ENCODE peak calls at places on chromosome 15, in ten cellular contexts. One of them, this sample, is unnamed.

GRCh38 chr15:67670647-67671305 is 128.3 kb downstream of the MAP2K5 start:
- DNase-seq in psoas muscle: no peak
- DNase-seq in Calu3: no peak
- DNase-seq in cardiac fibroblast: no peak
- DNase-seq in AG10803: no peak
- DNase-seq in WTC11: no peak
- DNase-seq in glutamatergic neuron: no peak
- DNase-seq in heart right ventricle: no peak
- DNase-seq in CD4-positive, alpha-beta T cell: no peak
- DNase-seq in heart left ventricle: no peak
- DNase-seq in this sample: no peak

GRCh38 chr15:43190178-43190577 is 5.0 kb downstream of the CCNDBP1 start:
- DNase-seq in psoas muscle: peak
- DNase-seq in Calu3: no peak
- DNase-seq in cardiac fibroblast: peak
- DNase-seq in AG10803: peak
- DNase-seq in WTC11: no peak
- DNase-seq in glutamatergic neuron: no peak
- DNase-seq in heart right ventricle: peak
- DNase-seq in CD4-positive, alpha-beta T cell: no peak
- DNase-seq in heart left ventricle: peak
- DNase-seq in this sample: no peak

GRCh38 chr15:45991863-45992262 is 357.0 kb downstream of the SQOR start:
- DNase-seq in psoas muscle: no peak
- DNase-seq in Calu3: peak
- DNase-seq in cardiac fibroblast: no peak
- DNase-seq in AG10803: no peak
- DNase-seq in WTC11: no peak
- DNase-seq in glutamatergic neuron: no peak
- DNase-seq in heart right ventricle: no peak
- DNase-seq in CD4-positive, alpha-beta T cell: no peak
- DNase-seq in heart left ventricle: no peak
- DNase-seq in this sample: no peak

GRCh38 chr15:66066005-66066404 is 187.5 kb downstream of the MEGF11 start:
- DNase-seq in psoas muscle: no peak
- DNase-seq in Calu3: no peak
- DNase-seq in cardiac fibroblast: no peak
- DNase-seq in AG10803: no peak
- DNase-seq in WTC11: no peak
- DNase-seq in glutamatergic neuron: no peak
- DNase-seq in heart right ventricle: no peak
- DNase-seq in CD4-positive, alpha-beta T cell: no peak
- DNase-seq in heart left ventricle: no peak
- DNase-seq in this sample: no peak

GRCh38 chr15:29337156-29337959 is 67.7 kb upstream of the NSMCE3 start:
- DNase-seq in psoas muscle: no peak
- DNase-seq in Calu3: no peak
- DNase-seq in cardiac fibroblast: peak
- DNase-seq in AG10803: peak
- DNase-seq in WTC11: no peak
- DNase-seq in glutamatergic neuron: no peak
- DNase-seq in heart right ventricle: no peak
- DNase-seq in CD4-positive, alpha-beta T cell: no peak
- DNase-seq in heart left ventricle: no peak
- DNase-seq in this sample: no peak

GRCh38 chr15:56356616-56357015 is 8.6 kb upstream of the TEX9 start:
- DNase-seq in psoas muscle: no peak
- DNase-seq in Calu3: peak
- DNase-seq in cardiac fibroblast: peak
- DNase-seq in AG10803: peak
- DNase-seq in WTC11: no peak
- DNase-seq in glutamatergic neuron: no peak
- DNase-seq in heart right ventricle: no peak
- DNase-seq in CD4-positive, alpha-beta T cell: no peak
- DNase-seq in heart left ventricle: no peak
- DNase-seq in this sample: no peak

GRCh38 chr15:31267161-31268107 is 59.2 kb upstream of the KLF13 start:
- DNase-seq in psoas muscle: no peak
- DNase-seq in Calu3: no peak
- DNase-seq in cardiac fibroblast: no peak
- DNase-seq in AG10803: no peak
- DNase-seq in WTC11: peak
- DNase-seq in glutamatergic neuron: no peak
- DNase-seq in heart right ventricle: peak
- DNase-seq in CD4-positive, alpha-beta T cell: peak
- DNase-seq in heart left ventricle: peak
- DNase-seq in this sample: no peak

GRCh38 chr15:40982855-40983254 is 29.6 kb downstream of the CHAC1 start:
- DNase-seq in psoas muscle: no peak
- DNase-seq in Calu3: no peak
- DNase-seq in cardiac fibroblast: peak
- DNase-seq in AG10803: peak
- DNase-seq in WTC11: no peak
- DNase-seq in glutamatergic neuron: no peak
- DNase-seq in heart right ventricle: no peak
- DNase-seq in CD4-positive, alpha-beta T cell: no peak
- DNase-seq in heart left ventricle: no peak
- DNase-seq in this sample: no peak

GRCh38 chr15:47415539-47415971 is 301.8 kb upstream of the SEMA6D start:
- DNase-seq in psoas muscle: no peak
- DNase-seq in Calu3: no peak
- DNase-seq in cardiac fibroblast: peak
- DNase-seq in AG10803: no peak
- DNase-seq in WTC11: no peak
- DNase-seq in glutamatergic neuron: no peak
- DNase-seq in heart right ventricle: no peak
- DNase-seq in CD4-positive, alpha-beta T cell: no peak
- DNase-seq in heart left ventricle: no peak
- DNase-seq in this sample: peak

GRCh38 chr15:101242160-101242998 is 9.5 kb downstream of the CHSY1 start:
- DNase-seq in psoas muscle: no peak
- DNase-seq in Calu3: no peak
- DNase-seq in cardiac fibroblast: peak
- DNase-seq in AG10803: peak
- DNase-seq in WTC11: no peak
- DNase-seq in glutamatergic neuron: no peak
- DNase-seq in heart right ventricle: peak
- DNase-seq in CD4-positive, alpha-beta T cell: no peak
- DNase-seq in heart left ventricle: no peak
- DNase-seq in this sample: no peak

GRCh38 chr15:63264685-63265302 is 12.6 kb upstream of the APH1B start:
- DNase-seq in psoas muscle: no peak
- DNase-seq in Calu3: no peak
- DNase-seq in cardiac fibroblast: peak
- DNase-seq in AG10803: peak
- DNase-seq in WTC11: no peak
- DNase-seq in glutamatergic neuron: no peak
- DNase-seq in heart right ventricle: no peak
- DNase-seq in CD4-positive, alpha-beta T cell: no peak
- DNase-seq in heart left ventricle: no peak
- DNase-seq in this sample: no peak

GRCh38 chr15:63606333-63606732 is 9.1 kb downstream of the FBXL22 start:
- DNase-seq in psoas muscle: no peak
- DNase-seq in Calu3: no peak
- DNase-seq in cardiac fibroblast: no peak
- DNase-seq in AG10803: no peak
- DNase-seq in WTC11: no peak
- DNase-seq in glutamatergic neuron: no peak
- DNase-seq in heart right ventricle: no peak
- DNase-seq in CD4-positive, alpha-beta T cell: no peak
- DNase-seq in heart left ventricle: no peak
- DNase-seq in this sample: no peak

GRCh38 chr15:88950600-88951160 is 37.5 kb upstream of the MFGE8 start:
- DNase-seq in psoas muscle: no peak
- DNase-seq in Calu3: no peak
- DNase-seq in cardiac fibroblast: no peak
- DNase-seq in AG10803: no peak
- DNase-seq in WTC11: no peak
- DNase-seq in glutamatergic neuron: no peak
- DNase-seq in heart right ventricle: no peak
- DNase-seq in CD4-positive, alpha-beta T cell: no peak
- DNase-seq in heart left ventricle: no peak
- DNase-seq in this sample: no peak
- TF ChIP-seq CTCF in psoas muscle: no peak
- TF ChIP-seq CTCF in Calu3: no peak
- TF ChIP-seq CTCF in cardiac fibroblast: no peak
- TF ChIP-seq CTCF in AG10803: no peak
- TF ChIP-seq CTCF in WTC11: no peak
- TF ChIP-seq CTCF in glutamatergic neuron: no peak
- TF ChIP-seq CTCF in heart right ventricle: no peak
- TF ChIP-seq CTCF in CD4-positive, alpha-beta T cell: no peak
- TF ChIP-seq CTCF in heart left ventricle: no peak
- TF ChIP-seq CTCF in this sample: no peak

GRCh38 chr15:99241752-99242151 is 7.6 kb downstream of the TTC23 start:
- DNase-seq in psoas muscle: no peak
- DNase-seq in Calu3: no peak
- DNase-seq in cardiac fibroblast: no peak
- DNase-seq in AG10803: no peak
- DNase-seq in WTC11: no peak
- DNase-seq in glutamatergic neuron: no peak
- DNase-seq in heart right ventricle: no peak
- DNase-seq in CD4-positive, alpha-beta T cell: no peak
- DNase-seq in heart left ventricle: no peak
- DNase-seq in this sample: no peak

GRCh38 chr15:99248000-99248727 is 1.2 kb downstream of the TTC23 start:
- DNase-seq in psoas muscle: no peak
- DNase-seq in Calu3: no peak
- DNase-seq in cardiac fibroblast: no peak
- DNase-seq in AG10803: no peak
- DNase-seq in WTC11: no peak
- DNase-seq in glutamatergic neuron: no peak
- DNase-seq in heart right ventricle: no peak
- DNase-seq in CD4-positive, alpha-beta T cell: no peak
- DNase-seq in heart left ventricle: no peak
- DNase-seq in this sample: no peak

GRCh38 chr15:99247063-99247462 is 2.3 kb downstream of the TTC23 start:
- DNase-seq in psoas muscle: no peak
- DNase-seq in Calu3: no peak
- DNase-seq in cardiac fibroblast: no peak
- DNase-seq in AG10803: no peak
- DNase-seq in WTC11: no peak
- DNase-seq in glutamatergic neuron: no peak
- DNase-seq in heart right ventricle: no peak
- DNase-seq in CD4-positive, alpha-beta T cell: no peak
- DNase-seq in heart left ventricle: no peak
- DNase-seq in this sample: no peak

GRCh38 chr15:99239545-99240198 is 9.7 kb downstream of the TTC23 start:
- DNase-seq in psoas muscle: no peak
- DNase-seq in Calu3: no peak
- DNase-seq in cardiac fibroblast: peak
- DNase-seq in AG10803: no peak
- DNase-seq in WTC11: no peak
- DNase-seq in glutamatergic neuron: no peak
- DNase-seq in heart right ventricle: no peak
- DNase-seq in CD4-positive, alpha-beta T cell: no peak
- DNase-seq in heart left ventricle: no peak
- DNase-seq in this sample: no peak

DNA sequence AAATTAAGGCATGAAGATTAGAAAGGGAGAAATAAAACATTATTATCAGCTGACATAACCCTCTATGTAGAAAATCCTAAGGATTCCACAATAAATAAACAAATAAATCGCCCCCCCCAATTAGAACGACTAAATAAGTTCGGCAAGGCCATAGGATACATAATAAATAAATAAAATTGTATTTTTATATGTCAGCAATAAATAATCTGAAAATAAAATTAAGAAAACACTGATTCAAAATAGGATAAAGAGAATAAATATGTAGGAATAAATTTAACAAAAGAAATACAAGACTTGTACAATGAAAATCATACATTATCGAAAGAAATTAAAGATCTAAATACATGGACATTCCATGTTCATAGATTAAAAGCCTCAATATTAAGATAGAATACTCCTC is 5.1 kb downstream of the TTC23 start:
- DNase-seq in psoas muscle: no peak
- DNase-seq in Calu3: no peak
- DNase-seq in cardiac fibroblast: no peak
- DNase-seq in AG10803: no peak
- DNase-seq in WTC11: no peak
- DNase-seq in glutamatergic neuron: no peak
- DNase-seq in heart right ventricle: no peak
- DNase-seq in CD4-positive, alpha-beta T cell: no peak
- DNase-seq in heart left ventricle: no peak
- DNase-seq in this sample: no peak
- TF ChIP-seq CTCF in psoas muscle: no peak
- TF ChIP-seq CTCF in Calu3: no peak
- TF ChIP-seq CTCF in cardiac fibroblast: no peak
- TF ChIP-seq CTCF in AG10803: no peak
- TF ChIP-seq CTCF in WTC11: no peak
- TF ChIP-seq CTCF in glutamatergic neuron: no peak
- TF ChIP-seq CTCF in heart right ventricle: no peak
- TF ChIP-seq CTCF in CD4-positive, alpha-beta T cell: no peak
- TF ChIP-seq CTCF in heart left ventricle: no peak
- TF ChIP-seq CTCF in this sample: no peak

DNA sequence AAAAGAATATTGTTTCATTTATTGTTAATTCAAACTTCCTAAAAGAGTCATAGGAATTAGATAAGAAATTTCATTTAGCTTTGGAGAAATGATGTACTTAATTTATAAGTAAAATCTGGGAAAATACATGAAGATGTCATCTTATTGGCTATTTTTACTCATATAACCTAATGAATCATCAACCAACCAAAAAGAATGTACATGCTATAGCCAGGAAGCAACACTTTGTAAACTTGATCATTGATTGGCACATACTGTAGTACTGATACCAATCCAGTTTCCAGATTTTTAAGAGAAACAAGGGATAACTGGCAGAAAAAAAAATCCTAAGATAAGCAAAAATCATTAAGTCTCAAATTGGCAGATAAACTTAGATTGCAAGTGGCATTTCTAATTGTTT is 207.9 kb upstream of the CDIN1 start:
- DNase-seq in psoas muscle: no peak
- DNase-seq in Calu3: no peak
- DNase-seq in cardiac fibroblast: peak
- DNase-seq in AG10803: no peak
- DNase-seq in WTC11: no peak
- DNase-seq in glutamatergic neuron: no peak
- DNase-seq in heart right ventricle: no peak
- DNase-seq in CD4-positive, alpha-beta T cell: no peak
- DNase-seq in heart left ventricle: no peak
- DNase-seq in this sample: no peak
- TF ChIP-seq CTCF in psoas muscle: no peak
- TF ChIP-seq CTCF in Calu3: no peak
- TF ChIP-seq CTCF in cardiac fibroblast: no peak
- TF ChIP-seq CTCF in AG10803: no peak
- TF ChIP-seq CTCF in WTC11: no peak
- TF ChIP-seq CTCF in glutamatergic neuron: no peak
- TF ChIP-seq CTCF in heart right ventricle: no peak
- TF ChIP-seq CTCF in CD4-positive, alpha-beta T cell: no peak
- TF ChIP-seq CTCF in heart left ventricle: no peak
- TF ChIP-seq CTCF in this sample: no peak

GRCh38 chr15:73125219-73125618 is 73.0 kb downstream of the NEO1 start:
- DNase-seq in psoas muscle: no peak
- DNase-seq in Calu3: no peak
- DNase-seq in cardiac fibroblast: no peak
- DNase-seq in AG10803: peak
- DNase-seq in WTC11: no peak
- DNase-seq in glutamatergic neuron: no peak
- DNase-seq in heart right ventricle: no peak
- DNase-seq in CD4-positive, alpha-beta T cell: no peak
- DNase-seq in heart left ventricle: no peak
- DNase-seq in this sample: no peak

GRCh38 chr15:73130830-73131229 is 78.6 kb downstream of the NEO1 start:
- DNase-seq in psoas muscle: no peak
- DNase-seq in Calu3: no peak
- DNase-seq in cardiac fibroblast: no peak
- DNase-seq in AG10803: no peak
- DNase-seq in WTC11: no peak
- DNase-seq in glutamatergic neuron: no peak
- DNase-seq in heart right ventricle: no peak
- DNase-seq in CD4-positive, alpha-beta T cell: no peak
- DNase-seq in heart left ventricle: no peak
- DNase-seq in this sample: no peak

GRCh38 chr15:73127302-73127936 is 75.2 kb downstream of the NEO1 start:
- DNase-seq in psoas muscle: no peak
- DNase-seq in Calu3: peak
- DNase-seq in cardiac fibroblast: peak
- DNase-seq in AG10803: peak
- DNase-seq in WTC11: peak
- DNase-seq in glutamatergic neuron: peak
- DNase-seq in heart right ventricle: peak
- DNase-seq in CD4-positive, alpha-beta T cell: no peak
- DNase-seq in heart left ventricle: no peak
- DNase-seq in this sample: peak
- TF ChIP-seq CTCF in psoas muscle: peak
- TF ChIP-seq CTCF in Calu3: peak
- TF ChIP-seq CTCF in cardiac fibroblast: peak
- TF ChIP-seq CTCF in AG10803: peak
- TF ChIP-seq CTCF in WTC11: peak
- TF ChIP-seq CTCF in glutamatergic neuron: peak
- TF ChIP-seq CTCF in heart right ventricle: peak
- TF ChIP-seq CTCF in CD4-positive, alpha-beta T cell: peak
- TF ChIP-seq CTCF in heart left ventricle: peak
- TF ChIP-seq CTCF in this sample: peak

This sample was measured in nephron progenitor cell.